ENCODE peak calls at places on chromosomes 11 and 22, in five cellular contexts. P is HFF-Myc, K is BJ, J is tibial nerve, S is epithelial cell of proximal tubule. V is an unnamed sample.

GRCh38 chr11:128733440-128734115 is 39.7 kb downstream of the FLI1 start:
- DNase-seq in S (no peak), K (no peak), P (no peak), J (no peak), V (peak)

GRCh38 chr22:18056161-18056666 is 21.6 kb upstream of the PEX26 start:
- DNase-seq in K (peak), S (no peak), J (no peak), P (peak), V (no peak)

GRCh38 chr11:134740590-134741342 is 328.7 kb upstream of the B3GAT1 start:
- DNase-seq in P (no peak), K (no peak), S (no peak), J (no peak), V (no peak)

GRCh38 chr11:120715239-120715638 is 203.7 kb downstream of the GRIK4 start:
- DNase-seq in K (no peak), P (no peak), S (no peak), J (no peak), V (no peak)

GRCh38 chr11:16098827-16099226 is 257.5 kb downstream of the SOX6 start:
- DNase-seq in K (no peak), P (no peak), J (no peak), S (no peak), V (no peak)

GRCh38 chr22:43255299-43255698 is 68.4 kb upstream of the TTLL12 start:
- DNase-seq in J (no peak), K (no peak), P (no peak), S (no peak), V (no peak)

GRCh38 chr11:115784796-115785521 is 280.7 kb upstream of the CADM1 start:
- DNase-seq in K (no peak), J (no peak), S (no peak), P (no peak), V (no peak)

GRCh38 chr11:60428517-60428916 is 855 bp upstream of the MS4A5 start:
- DNase-seq in K (no peak), J (no peak), S (no peak), P (no peak), V (no peak)

GRCh38 chr22:31895317-31896133 is 48.8 kb upstream of the YWHAH start:
- DNase-seq in S (no peak), J (no peak), K (no peak), P (no peak), V (no peak)

GRCh38 chr11:69524991-69525411 is 43.5 kb downstream of the LINC01488 start:
- DNase-seq in S (no peak), P (no peak), K (no peak), J (no peak), V (no peak)

GRCh38 chr11:134765565-134765964 is 353.5 kb upstream of the B3GAT1 start:
- DNase-seq in S (no peak), P (no peak), J (no peak), K (no peak), V (no peak)

GRCh38 chr11:65894034-65894591 is 3.6 kb downstream of the CCDC85B start:
- DNase-seq in S (no peak), P (no peak), J (no peak), K (no peak), V (no peak)
- TF ChIP-seq CTCF in S (no peak), P (no peak), J (no peak), K (no peak), V (no peak)

GRCh38 chr11:33375236-33375635 is 118.1 kb downstream of the HIPK3 start:
- DNase-seq in J (no peak), P (no peak), S (no peak), K (no peak), V (no peak)
- H3K4me3 ChIP-seq in J (peak), P (peak), S (peak), K (peak), V (peak)

DNA sequence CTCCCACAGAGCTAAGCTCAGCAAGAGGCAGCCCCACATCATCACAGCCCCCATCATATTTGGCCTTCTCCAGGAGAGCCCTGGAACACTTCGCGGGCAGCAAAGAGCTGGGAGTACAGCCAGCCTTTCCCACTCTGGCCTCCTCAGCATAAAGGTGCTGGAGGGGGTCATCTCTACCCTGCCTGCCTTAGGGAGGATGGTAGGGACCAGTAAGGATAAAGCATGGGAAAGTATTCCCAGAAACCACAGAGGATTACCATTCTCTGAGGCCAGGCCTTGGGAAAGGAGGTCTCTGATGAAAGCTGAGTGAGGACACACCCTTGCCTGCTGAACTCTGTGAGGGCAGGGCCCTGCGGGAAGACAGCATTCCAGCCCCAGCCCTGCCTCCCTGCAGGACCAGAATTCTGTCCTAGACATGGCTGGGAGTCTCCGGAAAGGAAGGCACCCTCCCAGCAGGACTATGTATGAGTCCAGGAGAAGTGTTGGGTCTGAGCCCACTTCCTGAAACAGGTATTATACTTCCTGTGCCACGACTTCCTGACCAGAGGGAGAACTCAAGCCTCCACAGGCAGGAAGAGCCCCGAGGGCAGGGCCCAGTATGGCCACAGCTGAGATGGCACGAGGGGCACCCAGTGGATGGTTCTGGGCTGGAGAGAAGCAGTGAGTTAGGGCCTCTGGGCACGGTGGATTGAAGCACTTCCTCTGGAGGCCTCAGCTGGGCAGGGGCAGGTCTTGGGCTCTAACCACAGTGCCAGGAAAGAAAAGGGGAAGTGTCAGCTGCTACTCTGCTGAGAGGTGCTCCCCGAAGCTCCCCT is 12.9 kb upstream of the CASTOR1 start:
- DNase-seq in P (no peak), J (no peak), S (no peak), K (peak), V (peak)
- TF ChIP-seq CTCF in P (no peak), J (no peak), S (no peak), K (no peak), V (no peak)

DNA sequence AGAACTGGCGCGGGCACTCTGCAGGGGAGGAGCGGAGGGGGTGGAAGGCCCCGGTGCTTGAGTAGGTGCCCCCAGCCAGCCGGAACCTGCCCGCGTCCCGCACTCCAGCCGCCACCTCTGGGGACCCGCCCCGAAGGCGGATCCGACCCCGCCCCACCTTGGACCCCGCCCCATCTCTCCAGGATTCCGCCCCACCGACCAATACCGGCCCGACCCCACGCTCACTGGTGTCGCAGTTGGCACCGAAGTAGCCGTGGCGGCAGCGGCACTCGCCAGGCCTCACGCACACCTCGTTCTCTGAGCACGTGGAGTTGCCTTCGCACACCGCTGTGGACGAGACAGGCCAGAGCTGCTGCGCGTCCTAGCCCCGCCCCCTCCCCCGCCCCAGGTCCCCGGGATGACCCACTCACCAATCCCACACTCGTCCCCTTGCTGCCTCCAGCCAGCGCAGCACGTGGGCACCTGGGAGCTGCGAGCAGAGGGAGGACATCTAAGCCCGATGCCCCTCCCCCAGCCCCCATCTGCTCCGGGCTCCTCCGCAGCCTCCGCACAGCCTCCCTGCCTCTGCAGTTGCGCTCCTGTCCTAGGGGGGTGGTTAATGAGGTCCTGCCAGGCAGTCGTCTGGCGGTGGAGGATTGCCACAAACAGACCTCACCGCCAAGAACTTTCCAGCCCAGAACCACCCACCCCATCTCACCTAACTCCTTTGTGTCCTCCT is 5.9 kb downstream of the SCARF2 start:
- DNase-seq in K (no peak), P (no peak), J (no peak), S (no peak), V (no peak)
- H3K4me3 ChIP-seq in K (no peak), P (no peak), J (no peak), S (no peak), V (peak)

GRCh38 chr22:26672590-26673468 is 15.4 kb downstream of the MIAT start:
- DNase-seq in S (peak), K (peak), J (peak), P (peak), V (peak)
- TF ChIP-seq CTCF in S (peak), K (peak), J (peak), P (peak), V (peak)

V was measured in retinal pigment epithelial cell.